ENCODE peak calls at places on chromosomes 6 and 20, in eight cellular contexts. C is NCI-H1417, Q is NCI-H2029, S is fibroblast of lung, H is HTR-8/SVneo, K is ascending aorta, I is type B pancreatic cell, O is keratinocyte. B is an unnamed sample.

GRCh38 chr6:109048176-109048575 is 46.5 kb downstream of the SESN1 start:
- DNase-seq in C (no peak), Q (no peak), S (no peak), H (no peak), K (no peak), I (no peak), O (no peak), B (no peak)

GRCh38 chr6:151239603-151240035 is at the start of gene AKAP12:
- DNase-seq in C (peak), Q (no peak), S (peak), H (no peak), K (peak), I (no peak), O (no peak), B (no peak)

GRCh38 chr20:19617256-19617655 is 140.8 kb upstream of the RIN2 start:
- DNase-seq in C (no peak), Q (no peak), S (no peak), H (no peak), K (no peak), I (no peak), O (no peak), B (no peak)

GRCh38 chr6:157152544-157152943 is 170.8 kb downstream of the TMEM242 start:
- DNase-seq in C (no peak), Q (no peak), S (no peak), H (no peak), K (no peak), I (no peak), O (no peak), B (no peak)

GRCh38 chr6:144745434-144745833 is 460.3 kb downstream of the UTRN start:
- DNase-seq in C (peak), Q (no peak), S (no peak), H (no peak), K (no peak), I (no peak), O (no peak), B (peak)

GRCh38 chr6:93731306-93731705 is 311.9 kb upstream of the EPHA7 start:
- DNase-seq in C (no peak), Q (no peak), S (no peak), H (no peak), K (no peak), I (no peak), O (no peak), B (no peak)

GRCh38 chr6:133568970-133569889 is 319.7 kb upstream of the TCF21 start:
- DNase-seq in C (peak), Q (no peak), S (peak), H (peak), K (no peak), I (no peak), O (peak), B (peak)

GRCh38 chr20:47586648-47587306 is 85.1 kb downstream of the NCOA3 start:
- DNase-seq in C (no peak), Q (peak), S (peak), H (no peak), K (no peak), I (no peak), O (no peak), B (peak)

GRCh38 chr6:161903584-161904232 is 629.8 kb upstream of the AGPAT4 start:
- DNase-seq in C (no peak), Q (no peak), S (no peak), H (no peak), K (no peak), I (no peak), O (no peak), B (no peak)

GRCh38 chr20:2750343-2751251 is 49.8 kb downstream of the CPXM1 start:
- DNase-seq in C (peak), Q (no peak), S (peak), H (no peak), K (peak), I (no peak), O (no peak), B (no peak)

GRCh38 chr20:62362991-62363919 is 3.9 kb downstream of the LAMA5 start:
- DNase-seq in C (no peak), Q (no peak), S (no peak), H (no peak), K (peak), I (no peak), O (no peak), B (peak)

GRCh38 chr20:12927489-12927888 is 81.3 kb upstream of the SPTLC3 start:
- DNase-seq in C (no peak), Q (no peak), S (peak), H (no peak), K (no peak), I (no peak), O (no peak), B (no peak)

GRCh38 chr6:156731436-156731835 is 45.7 kb upstream of the ARID1B start:
- DNase-seq in C (peak), Q (no peak), S (peak), H (no peak), K (no peak), I (no peak), O (no peak), B (peak)

GRCh38 chr6:144352310-144352709 is 67.2 kb downstream of the UTRN start:
- DNase-seq in C (no peak), Q (no peak), S (no peak), H (no peak), K (no peak), I (no peak), O (no peak), B (no peak)

GRCh38 chr6:159601211-159601610 is 91.8 kb downstream of the SOD2 start:
- DNase-seq in C (no peak), Q (no peak), S (no peak), H (no peak), K (no peak), I (no peak), O (no peak), B (no peak)

GRCh38 chr6:82273295-82273694 is 25.8 kb upstream of the IBTK start:
- DNase-seq in C (no peak), Q (no peak), S (no peak), H (no peak), K (no peak), I (no peak), O (no peak), B (no peak)

GRCh38 chr6:27247133-27247836 is at the start of gene PRSS16:
- DNase-seq in C (no peak), Q (no peak), S (no peak), H (no peak), K (no peak), I (no peak), O (no peak), B (no peak)

GRCh38 chr6:130672153-130672552 is 155.1 kb upstream of the SMLR1 start:
- DNase-seq in C (no peak), Q (no peak), S (no peak), H (no peak), K (no peak), I (no peak), O (no peak), B (no peak)

GRCh38 chr6:252775-253526 is 39.3 kb upstream of the DUSP22 start:
- DNase-seq in C (peak), Q (no peak), S (no peak), H (no peak), K (no peak), I (no peak), O (no peak), B (no peak)

GRCh38 chr6:30681696-30682180 is 4.7 kb downstream of the PPP1R18 start:
- DNase-seq in C (no peak), Q (no peak), S (no peak), H (no peak), K (no peak), I (no peak), O (no peak), B (no peak)

GRCh38 chr6:79233611-79234149 is 802 bp downstream of the HMGN3 start:
- DNase-seq in C (peak), Q (peak), S (peak), H (peak), K (peak), I (peak), O (no peak), B (peak)

GRCh38 chr6:84618046-84618752 is 146.2 kb downstream of the TBX18 start:
- DNase-seq in C (no peak), Q (peak), S (peak), H (no peak), K (peak), I (no peak), O (no peak), B (no peak)

GRCh38 chr6:52138284-52138683 is 47.9 kb upstream of the IL17A start:
- DNase-seq in C (no peak), Q (no peak), S (no peak), H (no peak), K (no peak), I (no peak), O (no peak), B (no peak)

GRCh38 chr6:77403424-77403823 is 59.9 kb downstream of the HTR1B start:
- DNase-seq in C (no peak), Q (no peak), S (peak), H (peak), K (peak), I (no peak), O (no peak), B (no peak)

GRCh38 chr6:112595201-112595600 is 248.1 kb downstream of the RFPL4B start:
- DNase-seq in C (no peak), Q (peak), S (peak), H (no peak), K (no peak), I (no peak), O (no peak), B (no peak)

GRCh38 chr20:49529470-49529869 is 38.5 kb downstream of the PTGIS start:
- DNase-seq in C (no peak), Q (no peak), S (no peak), H (no peak), K (no peak), I (no peak), O (no peak), B (no peak)

GRCh38 chr6:169724554-169725269 is 412 bp upstream of the PHF10 start:
- DNase-seq in C (peak), Q (peak), S (peak), H (peak), K (peak), I (peak), O (no peak), B (peak)

GRCh38 chr6:42021847-42022754 is 28.2 kb upstream of the TAF8 start:
- DNase-seq in C (no peak), Q (no peak), S (no peak), H (no peak), K (no peak), I (no peak), O (no peak), B (no peak)

GRCh38 chr6:36820700-36821580 is 18.3 kb downstream of the CPNE5 start:
- DNase-seq in C (no peak), Q (peak), S (peak), H (peak), K (no peak), I (no peak), O (peak), B (no peak)

GRCh38 chr20:46849751-46850150 is 44.9 kb upstream of the EYA2 start:
- DNase-seq in C (no peak), Q (no peak), S (no peak), H (no peak), K (no peak), I (no peak), O (no peak), B (no peak)

GRCh38 chr6:144195671-144196070 is 45.4 kb downstream of the STX11 start:
- DNase-seq in C (no peak), Q (no peak), S (peak), H (peak), K (no peak), I (no peak), O (no peak), B (no peak)

GRCh38 chr6:44052419-44053011 is 74.7 kb downstream of the MRPL14 start:
- DNase-seq in C (no peak), Q (no peak), S (peak), H (no peak), K (no peak), I (no peak), O (no peak), B (no peak)

GRCh38 chr20:35680464-35681183 is 15.9 kb upstream of the CPNE1 start:
- DNase-seq in C (no peak), Q (no peak), S (no peak), H (no peak), K (no peak), I (peak), O (no peak), B (no peak)

GRCh38 chr6:118318648-118319047 is 229.4 kb upstream of the PLN start:
- DNase-seq in C (no peak), Q (no peak), S (no peak), H (no peak), K (no peak), I (no peak), O (no peak), B (no peak)

GRCh38 chr6:168239374-168239773 is 80.2 kb downstream of the DACT2 start:
- DNase-seq in C (no peak), Q (no peak), S (peak), H (peak), K (no peak), I (no peak), O (no peak), B (no peak)

GRCh38 chr6:125728739-125729138 is 20.7 kb upstream of the HEY2 start:
- DNase-seq in C (no peak), Q (peak), S (peak), H (no peak), K (no peak), I (no peak), O (no peak), B (peak)

GRCh38 chr20:59984551-59984950 is 26.3 kb downstream of the CDH26 start:
- DNase-seq in C (no peak), Q (no peak), S (no peak), H (no peak), K (no peak), I (no peak), O (no peak), B (no peak)

GRCh38 chr6:164741938-164742451 is 567.4 kb downstream of the C6orf118 start:
- DNase-seq in C (no peak), Q (no peak), S (no peak), H (no peak), K (no peak), I (no peak), O (no peak), B (no peak)

GRCh38 chr20:17169575-17170136 is 57.2 kb upstream of the PCSK2 start:
- DNase-seq in C (peak), Q (peak), S (no peak), H (no peak), K (no peak), I (no peak), O (no peak), B (peak)

GRCh38 chr20:50435397-50436051 is 74.7 kb upstream of the PTPN1 start:
- DNase-seq in C (no peak), Q (no peak), S (no peak), H (no peak), K (no peak), I (no peak), O (no peak), B (no peak)